ENCODE peak calls at places on chromosome 1, in eight cellular contexts. Z, Y, R, S, L, D, O and F are unnamed samples.

GRCh38 chr1:165481820-165482532 is 37.0 kb upstream of the RXRG start:
- DNase-seq in Z (peak; percentile 47), Y (no peak), R (no peak), S (no peak), L (no peak), D (no peak), O (peak; percentile 80), F (peak; percentile 55)

GRCh38 chr1:74380252-74380651 is 132.2 kb downstream of the LRRC53 start:
- DNase-seq in Z (no peak), Y (no peak), R (no peak), S (no peak), L (no peak), D (no peak), O (no peak), F (no peak)

GRCh38 chr1:7011826-7012225 is 226.6 kb downstream of the CAMTA1 start:
- DNase-seq in Z (no peak), Y (no peak), R (no peak), S (no peak), L (no peak), D (no peak), O (no peak), F (no peak)

GRCh38 chr1:55503663-55504305 is 288.6 kb upstream of the USP24 start:
- DNase-seq in Z (no peak), Y (no peak), R (no peak), S (no peak), L (no peak), D (no peak), O (no peak), F (no peak)

GRCh38 chr1:35808376-35809155 is 750 bp downstream of the AGO4 start:
- DNase-seq in Z (peak; percentile 32), Y (peak; percentile 75), R (peak; percentile 7), S (peak; percentile 50), L (peak; percentile 63), D (no peak), O (no peak), F (peak; percentile 36)

GRCh38 chr1:110200190-110200589 is 9.9 kb upstream of the KCNC4 start:
- DNase-seq in Z (no peak), Y (no peak), R (no peak), S (no peak), L (no peak), D (no peak), O (no peak), F (no peak)

GRCh38 chr1:211928993-211929637 is 98.6 kb upstream of the LPGAT1 start:
- DNase-seq in Z (no peak), Y (no peak), R (no peak), S (peak; percentile 80), L (no peak), D (no peak), O (no peak), F (no peak)

GRCh38 chr1:210707300-210707699 is 378.6 kb downstream of the HHAT start:
- DNase-seq in Z (no peak), Y (no peak), R (no peak), S (no peak), L (no peak), D (no peak), O (no peak), F (no peak)

GRCh38 chr1:187894349-187894748 is 1065.6 kb downstream of the PLA2G4A start:
- DNase-seq in Z (no peak), Y (no peak), R (no peak), S (no peak), L (no peak), D (no peak), O (no peak), F (no peak)

GRCh38 chr1:231193710-231194340 is 32.0 kb downstream of the TRIM67 start:
- DNase-seq in Z (no peak), Y (no peak), R (no peak), S (no peak), L (no peak), D (no peak), O (no peak), F (no peak)

GRCh38 chr1:19363526-19364152 is 51.5 kb downstream of the SLC66A1 start:
- DNase-seq in Z (no peak), Y (no peak), R (no peak), S (no peak), L (peak; percentile 30), D (no peak), O (no peak), F (no peak)

GRCh38 chr1:209989525-209989924 is 51.5 kb downstream of the SYT14 start:
- DNase-seq in Z (no peak), Y (no peak), R (no peak), S (peak; percentile 36), L (no peak), D (no peak), O (peak; percentile 18), F (no peak)

GRCh38 chr1:222288056-222288455 is 259.8 kb downstream of the HHIPL2 start:
- DNase-seq in Z (no peak), Y (no peak), R (no peak), S (peak; percentile 9), L (no peak), D (no peak), O (no peak), F (no peak)

GRCh38 chr1:91891486-91891885 is 5.5 kb upstream of the TGFBR3 start:
- DNase-seq in Z (no peak), Y (no peak), R (no peak), S (no peak), L (no peak), D (no peak), O (no peak), F (no peak)

GRCh38 chr1:160971618-160972056 is 17.0 kb upstream of the ITLN2 start:
- DNase-seq in Z (no peak), Y (no peak), R (no peak), S (no peak), L (no peak), D (no peak), O (no peak), F (no peak)

GRCh38 chr1:15314328-15315281 is 67.6 kb downstream of the FHAD1 start:
- DNase-seq in Z (no peak), Y (no peak), R (no peak), S (no peak), L (no peak), D (no peak), O (no peak), F (no peak)

GRCh38 chr1:86430376-86430775 is 6.4 kb downstream of the CLCA2 start:
- DNase-seq in Z (no peak), Y (no peak), R (no peak), S (no peak), L (no peak), D (no peak), O (no peak), F (no peak)

GRCh38 chr1:145689922-145690321 is 17.2 kb downstream of the PDZK1 start:
- DNase-seq in Z (no peak), Y (no peak), R (no peak), S (no peak), L (no peak), D (no peak), O (no peak), F (no peak)

GRCh38 chr1:3352084-3352951 is 102.1 kb upstream of the ARHGEF16 start:
- DNase-seq in Z (no peak), Y (peak; percentile 93), R (no peak), S (no peak), L (no peak), D (no peak), O (no peak), F (no peak)

GRCh38 chr1:88768187-88768586 is 84.1 kb downstream of the PKN2 start:
- DNase-seq in Z (no peak), Y (no peak), R (no peak), S (no peak), L (no peak), D (no peak), O (no peak), F (no peak)

GRCh38 chr1:29655145-29655544 is 418.8 kb downstream of the PTPRU start:
- DNase-seq in Z (no peak), Y (peak; percentile 34), R (no peak), S (no peak), L (no peak), D (no peak), O (no peak), F (no peak)